ENCODE peak calls at places on chromosome 21, in five cellular contexts. T is SK-N-SH; E is H7; O is stimulated activated CD4-positive, alpha-beta T cell treated with anti-CD3 and anti-CD28 coated beads, Interleukin-4, amount 100 ng/mL, for 1 hour; M is C1 segment of cervical spinal cord. U is an unnamed sample.

GRCh38 chr21:26385721-26386120 is 187.4 kb downstream of the CYYR1 start:
- DNase-seq in T (no peak), E (no peak), O (no peak), M (no peak), U (no peak)

GRCh38 chr21:42711667-42712066 is 58.2 kb downstream of the PDE9A start:
- DNase-seq in T (no peak), E (peak; percentile 14), O (no peak), M (no peak), U (no peak)

GRCh38 chr21:45004481-45005263 is 64.8 kb downstream of the SLX9 start:
- DNase-seq in T (no peak), E (no peak), O (peak; percentile 22), M (no peak), U (no peak)

GRCh38 chr21:34345091-34345871 is 18.5 kb upstream of the KCNE2 start:
- DNase-seq in T (no peak), E (no peak), O (no peak), M (no peak), U (no peak)

GRCh38 chr21:42121792-42122191 is 50.7 kb downstream of the UMODL1 start:
- DNase-seq in T (no peak), E (no peak), O (no peak), M (no peak), U (no peak)

GRCh38 chr21:45630066-45630694 is 13.3 kb upstream of the PCBP3 start:
- DNase-seq in T (no peak), E (no peak), O (no peak), M (no peak), U (no peak)

GRCh38 chr21:15533618-15534017 is 196.2 kb upstream of the USP25 start:
- DNase-seq in T (no peak), E (no peak), O (no peak), M (no peak), U (no peak)

GRCh38 chr21:43703068-43703880 is 15.7 kb upstream of the PDXK start:
- DNase-seq in T (peak; percentile 48), E (peak; percentile 83), O (peak; percentile 20), M (no peak), U (no peak)

GRCh38 chr21:26732442-26733221 is 112.6 kb downstream of the ADAMTS1 start:
- DNase-seq in T (peak; percentile 14), E (peak; percentile 18), O (peak; percentile 25), M (no peak), U (peak; percentile 50)

GRCh38 chr21:25960423-25960822 is 210.1 kb downstream of the APP start:
- DNase-seq in T (peak; percentile 20), E (peak; percentile 44), O (no peak), M (no peak), U (peak; percentile 7)

GRCh38 chr21:40671721-40672120 is 175.2 kb downstream of the DSCAM start:
- DNase-seq in T (no peak), E (no peak), O (no peak), M (no peak), U (no peak)

GRCh38 chr21:28674807-28675206 is 317.9 kb downstream of the LTN1 start:
- DNase-seq in T (no peak), E (no peak), O (no peak), M (no peak), U (no peak)

GRCh38 chr21:14889080-14889805 is 175.6 kb downstream of the NRIP1 start:
- DNase-seq in T (no peak), E (no peak), O (no peak), M (no peak), U (no peak)

GRCh38 chr21:45331521-45332257 is 44.0 kb upstream of the POFUT2 start:
- DNase-seq in T (peak; percentile 70), E (peak; percentile 83), O (no peak), M (no peak), U (no peak)

GRCh38 chr21:31235671-31236450 is 108.2 kb downstream of the TIAM1 start:
- DNase-seq in T (no peak), E (no peak), O (no peak), M (no peak), U (no peak)

GRCh38 chr21:36647279-36648093 is 51.4 kb upstream of the SIM2 start:
- DNase-seq in T (no peak), E (peak; percentile 62), O (no peak), M (no peak), U (peak; percentile 31)

GRCh38 chr21:32742470-32742869 is 14.7 kb upstream of the SYNJ1 start:
- DNase-seq in T (no peak), E (no peak), O (no peak), M (no peak), U (no peak)

GRCh38 chr21:39610705-39611104 is 2.0 kb upstream of the B3GALT5 start:
- DNase-seq in T (no peak), E (peak; percentile 86), O (no peak), M (no peak), U (peak; percentile 39)

GRCh38 chr21:32978346-32979270 is 47.1 kb upstream of the OLIG2 start:
- DNase-seq in T (no peak), E (peak; percentile 56), O (no peak), M (no peak), U (no peak)

GRCh38 chr21:38259665-38260064 is 2.9 kb downstream of the KCNJ15 start:
- DNase-seq in T (no peak), E (no peak), O (no peak), M (no peak), U (no peak)

GRCh38 chr21:41160036-41160435 is 7.9 kb upstream of the BACE2 start:
- DNase-seq in T (no peak), E (no peak), O (no peak), M (no peak), U (no peak)

GRCh38 chr21:40658237-40658636 is 188.7 kb downstream of the DSCAM start:
- DNase-seq in T (no peak), E (no peak), O (no peak), M (no peak), U (no peak)

U was measured in iPS DF 6.9.